ENCODE peak calls at places on chromosome 10, in four cellular contexts. Q is WTC11, F is SK-N-SH, L is K562. H is an unnamed sample.

GRCh38 chr10:88921194-88921593 is 31.4 kb downstream of the ACTA2 start:
- DNase-seq in L (no peak), F (no peak), Q (no peak), H (no peak)

GRCh38 chr10:7706534-7707073 is 3.5 kb downstream of the ITIH2 start:
- DNase-seq in F (no peak), Q (no peak), L (no peak), H (peak)

GRCh38 chr10:130018253-130018652 is 54.2 kb upstream of the EBF3 start:
- DNase-seq in L (no peak), Q (no peak), F (no peak), H (no peak)

GRCh38 chr10:65570143-65571010 is 1355.5 kb upstream of the LRRTM3 start:
- DNase-seq in F (peak), L (no peak), Q (peak), H (peak)

GRCh38 chr10:79209340-79209739 is 137.9 kb upstream of the PPIF start:
- DNase-seq in L (no peak), F (peak), Q (no peak), H (no peak)

GRCh38 chr10:35194906-35195305 is 68.3 kb downstream of the CREM start:
- DNase-seq in F (peak), Q (no peak), L (peak), H (no peak)

GRCh38 chr10:131928248-131929095 is 27.7 kb downstream of the PPP2R2D start:
- DNase-seq in L (peak), F (no peak), Q (no peak), H (no peak)

GRCh38 chr10:131979821-131980270 is 1.9 kb downstream of the BNIP3 start:
- DNase-seq in F (peak), L (peak), Q (no peak), H (peak)

GRCh38 chr10:52316500-52316899 is 2.4 kb downstream of the DKK1 start:
- DNase-seq in Q (no peak), F (no peak), L (no peak), H (no peak)

GRCh38 chr10:17820943-17821342 is 11.8 kb downstream of the MRC1 start:
- DNase-seq in L (no peak), Q (no peak), F (no peak), H (no peak)

GRCh38 chr10:116669080-116669479 is 48.3 kb downstream of the PNLIPRP2 start:
- DNase-seq in F (no peak), L (no peak), Q (no peak), H (no peak)

GRCh38 chr10:116667484-116667883 is 46.7 kb downstream of the PNLIPRP2 start:
- DNase-seq in L (no peak), F (no peak), Q (no peak), H (no peak)

GRCh38 chr10:116668446-116668845 is 47.7 kb downstream of the PNLIPRP2 start:
- DNase-seq in Q (no peak), L (no peak), F (no peak), H (no peak)

GRCh38 chr10:116669832-116670644 is 49.3 kb downstream of the PNLIPRP2 start:
- DNase-seq in L (peak), Q (peak), F (peak), H (peak)

DNA sequence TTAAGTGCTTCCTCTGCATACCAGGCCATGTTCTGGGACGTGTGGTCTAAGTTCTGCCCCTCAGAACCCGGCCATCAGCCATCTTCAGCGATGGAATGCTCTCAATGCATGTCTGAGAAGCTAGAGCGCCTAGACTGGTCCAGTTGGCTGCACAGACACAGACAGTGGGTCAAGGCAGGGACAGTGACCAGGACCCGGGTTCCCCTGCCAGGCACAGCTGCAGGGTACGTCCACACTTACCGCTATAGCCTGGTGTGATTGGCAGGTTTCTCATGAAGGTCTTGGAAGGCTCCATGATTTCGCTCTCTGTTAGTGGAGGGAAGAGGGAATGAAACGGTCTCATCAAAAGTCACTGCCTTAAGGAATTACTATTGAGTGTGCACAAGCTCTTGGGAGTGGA is 47.3 kb downstream of the PNLIPRP2 start:
- DNase-seq in F (no peak), L (no peak), Q (no peak), H (no peak)
- TF ChIP-seq FOXJ3 in F (no peak), L (no peak), Q (no peak), H (no peak)

DNA sequence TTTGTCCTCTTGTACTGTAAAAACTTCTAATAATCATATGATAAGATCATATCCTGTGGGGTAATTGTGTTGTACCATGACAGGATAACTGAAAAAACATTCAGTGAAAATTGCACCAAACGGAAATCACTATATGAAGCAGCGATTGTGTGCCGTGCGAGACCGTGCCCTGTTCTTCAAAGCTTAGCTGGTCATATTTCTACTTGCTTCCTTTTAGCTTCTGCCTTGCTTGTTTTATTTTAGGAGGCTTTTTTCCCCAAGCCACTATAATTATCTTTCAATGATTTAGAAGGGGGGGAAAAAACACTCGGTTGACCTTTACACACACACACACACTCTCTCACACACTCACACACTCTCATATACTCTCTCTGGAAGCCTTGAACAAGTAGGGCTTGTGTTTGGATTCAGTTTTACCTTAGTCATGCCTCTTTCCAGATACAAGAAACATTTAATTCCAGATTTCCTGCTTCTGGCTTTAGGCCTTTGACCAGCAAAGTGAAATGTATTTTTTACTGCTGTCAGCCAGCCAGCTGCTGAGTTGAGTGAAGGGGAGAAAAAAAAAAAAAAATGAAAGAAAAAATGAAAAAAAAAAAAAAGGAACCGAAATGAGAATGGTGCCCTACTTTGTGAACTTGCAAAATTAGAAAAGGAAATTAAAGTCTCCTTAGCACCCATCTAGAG is 181.4 kb downstream of the ARID5B start:
- DNase-seq in Q (no peak), L (no peak), F (no peak), H (peak)
- TF ChIP-seq FOXJ3 in Q (no peak), L (no peak), F (no peak), H (no peak)

GRCh38 chr10:12484945-12485805 is 135.8 kb downstream of the CAMK1D start:
- DNase-seq in Q (peak), L (no peak), F (no peak), H (peak)
- TF ChIP-seq FOXJ3 in Q (no peak), L (no peak), F (no peak), H (no peak)

DNA sequence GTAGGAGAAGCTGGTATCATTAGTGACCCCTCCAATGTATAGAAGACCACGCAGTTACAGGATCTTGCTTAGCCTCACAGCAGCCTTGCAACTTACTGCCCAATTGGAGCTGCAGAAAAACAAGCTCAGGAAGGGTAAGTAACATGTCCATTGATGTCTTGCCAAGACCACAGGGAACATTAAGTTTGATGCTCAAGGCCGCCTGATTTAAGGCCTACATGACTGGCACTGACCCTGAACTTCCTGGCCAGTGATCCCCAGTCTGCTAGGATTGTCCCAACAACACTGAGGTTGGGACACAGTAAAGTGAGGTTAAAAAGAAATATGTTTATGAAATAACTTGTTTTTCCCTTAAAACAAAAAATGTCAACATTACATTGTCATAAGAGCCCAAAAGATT is 6.8 kb upstream of the GDF2 start:
- DNase-seq in L (no peak), Q (no peak), F (no peak), H (no peak)
- TF ChIP-seq FOXJ3 in L (no peak), Q (no peak), F (no peak), H (no peak)

GRCh38 chr10:70492786-70493659 is 14.5 kb downstream of the PALD1 start:
- DNase-seq in L (no peak), Q (no peak), F (no peak), H (no peak)
- TF ChIP-seq FOXJ3 in L (no peak), Q (no peak), F (no peak), H (no peak)